ENCODE peak calls at places on chromosome 11, in six cellular contexts. N is ELR; D is IMR-90; R is CD8-positive, alpha-beta T cell; Q is WTC11; Z is NCI-H1105 treated with DMSO at 0.1 percent for 48 hours. T is an unnamed sample.

GRCh38 chr11:96567193-96567592 is 177.4 kb downstream of the JRKL start:
- DNase-seq in N (no peak), D (no peak), R (no peak), Q (no peak), Z (no peak), T (no peak)

GRCh38 chr11:46616551-46617450 is at the start of gene HARBI1:
- DNase-seq in N (peak), D (peak), R (peak), Q (peak), Z (peak), T (peak)

GRCh38 chr11:92866679-92867282 is 102.7 kb upstream of the MTNR1B start:
- DNase-seq in N (no peak), D (no peak), R (no peak), Q (no peak), Z (no peak), T (no peak)

GRCh38 chr11:103091441-103091809 is 535 bp downstream of the DCUN1D5 start:
- DNase-seq in N (peak), D (peak), R (no peak), Q (peak), Z (peak), T (peak)

GRCh38 chr11:26827567-26828037 is 105.7 kb upstream of the SLC5A12 start:
- DNase-seq in N (no peak), D (peak), R (no peak), Q (no peak), Z (no peak), T (no peak)

GRCh38 chr11:59728913-59729312 is 15.3 kb upstream of the OR10V1 start:
- DNase-seq in N (peak), D (no peak), R (no peak), Q (no peak), Z (no peak), T (peak)

GRCh38 chr11:129610125-129610524 is 205.5 kb upstream of the TMEM45B start:
- DNase-seq in N (no peak), D (no peak), R (no peak), Q (no peak), Z (peak), T (no peak)

GRCh38 chr11:58576792-58577440 is 1.3 kb upstream of the LPXN start:
- DNase-seq in N (peak), D (peak), R (no peak), Q (no peak), Z (no peak), T (peak)